ENCODE peak calls at places on chromosomes 4 and X, in five cellular contexts. G is HCT116, O is K562, K is GM12878, M is HepG2. A is an unnamed sample.

GRCh38 chr4:11596989-11597388 is 168.3 kb upstream of the HS3ST1 start:
- DNase-seq in G (no peak), M (no peak), K (no peak), O (no peak), A (no peak)

GRCh38 chr4:95045429-95045828 is 287.7 kb downstream of the BMPR1B start:
- DNase-seq in M (no peak), G (no peak), O (no peak), K (no peak), A (no peak)

GRCh38 chrX:52217494-52218160 is 32.9 kb downstream of the MAGED4 start:
- DNase-seq in M (peak; percentile 2), K (no peak), G (no peak), O (no peak), A (no peak)

GRCh38 chr4:6885953-6886557 is 23.6 kb upstream of the TBC1D14 start:
- DNase-seq in M (no peak), O (no peak), K (peak; percentile 34), G (no peak), A (no peak)

GRCh38 chrX:71989768-71990167 is 79.1 kb downstream of the NHSL2 start:
- DNase-seq in O (no peak), M (no peak), K (no peak), G (no peak), A (no peak)

GRCh38 chr4:177448850-177449249 is 6.6 kb upstream of the AGA start:
- DNase-seq in K (no peak), G (no peak), O (no peak), M (no peak), A (no peak)

GRCh38 chrX:150879855-150880807 is 18.3 kb downstream of the CD99L2 start:
- DNase-seq in M (no peak), O (no peak), G (no peak), K (peak; percentile 53), A (no peak)

GRCh38 chr4:43525646-43526045 is 633.1 kb downstream of the GRXCR1 start:
- DNase-seq in M (no peak), G (no peak), O (no peak), K (no peak), A (no peak)

GRCh38 chrX:55488559-55489314 is 911 bp downstream of the USP51 start:
- DNase-seq in K (peak; percentile 8), M (no peak), G (no peak), O (peak; percentile 72), A (peak; percentile 83)

GRCh38 chr4:123397276-123398150 is 918 bp downstream of the SPRY1 start:
- DNase-seq in G (peak; percentile 47), K (no peak), O (no peak), M (peak; percentile 75), A (peak; percentile 65)

GRCh38 chrX:75596178-75596577 is 73.3 kb upstream of the ZDHHC15 start:
- DNase-seq in G (no peak), O (no peak), M (no peak), K (no peak), A (no peak)

GRCh38 chr4:85825937-85826678 is 351.2 kb downstream of the ARHGAP24 start:
- DNase-seq in O (no peak), M (peak; percentile 35), K (no peak), G (no peak), A (peak; percentile 8)

GRCh38 chr4:153950100-153950979 is 161.5 kb upstream of the SFRP2 start:
- DNase-seq in G (no peak), O (no peak), K (no peak), M (peak; percentile 21), A (no peak)

GRCh38 chr4:22170353-22170752 is 221.8 kb upstream of the KCNIP4 start:
- DNase-seq in M (no peak), K (no peak), G (no peak), O (no peak), A (no peak)

GRCh38 chrX:125744914-125745313 is 421.2 kb downstream of the DCAF12L2 start:
- DNase-seq in K (no peak), G (no peak), M (no peak), O (no peak), A (no peak)

DNA sequence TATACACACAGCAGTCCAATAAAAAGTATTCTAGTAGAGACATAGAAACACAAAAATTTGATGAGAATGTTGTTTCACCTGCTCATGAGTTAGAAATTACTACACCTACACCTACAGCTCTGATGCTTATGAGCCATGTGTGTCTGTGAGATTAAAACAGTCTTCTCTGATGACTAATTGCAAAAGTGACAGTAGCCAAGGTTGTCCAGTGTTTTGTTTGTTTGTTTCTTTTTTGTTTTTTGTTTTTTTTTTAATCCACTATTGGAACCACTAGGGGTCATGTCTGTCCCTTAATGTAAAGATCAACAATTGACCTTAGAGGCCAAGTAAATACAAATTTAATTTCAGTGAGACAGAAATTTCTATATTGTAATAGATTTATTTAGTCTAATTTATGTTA is 423.1 kb downstream of the TEX13C start:
- DNase-seq in G (no peak), K (no peak), O (no peak), M (no peak), A (no peak)
- TF ChIP-seq ZBTB33 in G (no peak), K (no peak), O (no peak), M (no peak), A (no peak)

GRCh38 chr4:184473265-184473514 is 1.2 kb downstream of the IRF2 start:
- DNase-seq in M (no peak), G (no peak), O (no peak), K (no peak), A (no peak)
- H3K27ac ChIP-seq in M (peak overlapping the region; percentile 92), G (peak overlapping the region; percentile 75), O (peak overlapping the region; percentile 93), K (peak overlapping the region; percentile 92), A (peak overlapping the region; percentile 87)

DNA sequence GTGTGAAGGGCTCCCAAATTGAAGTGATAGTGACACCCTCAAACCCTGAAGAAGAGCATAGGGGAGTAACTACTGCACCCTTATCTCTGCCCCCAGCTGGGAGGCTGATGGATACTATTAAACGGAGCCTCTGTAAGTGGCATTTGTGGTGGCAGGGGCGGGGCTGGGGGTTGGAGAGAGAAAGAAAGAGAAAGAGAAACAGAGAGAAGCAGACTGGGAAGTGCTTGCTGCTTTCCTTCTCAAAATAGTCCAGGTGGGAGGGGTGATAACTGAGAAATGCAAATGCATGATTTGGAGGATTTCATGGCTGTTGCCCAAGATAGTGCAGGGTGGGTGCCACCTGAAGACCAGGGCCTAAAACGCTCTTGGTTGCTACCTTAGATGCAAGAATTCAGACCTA is 253.5 kb upstream of the GATB start:
- DNase-seq in O (no peak), G (no peak), K (peak; percentile 55), M (no peak), A (no peak)
- TF ChIP-seq ZBTB33 in O (no peak), G (no peak), K (no peak), M (no peak), A (no peak)

GRCh38 chr4:138650917-138651564 is 364.5 kb upstream of the NOCT start:
- DNase-seq in O (no peak), M (no peak), K (no peak), G (no peak), A (no peak)
- H3K27ac ChIP-seq in O (no peak overlapping the region), M (no peak overlapping the region), K (no peak overlapping the region), G (no peak overlapping the region), A (no peak overlapping the region)

GRCh38 chr4:139933541-139933940 is 220.4 kb downstream of the MAML3 start:
- DNase-seq in M (peak; percentile 54), O (no peak), G (no peak), K (no peak), A (no peak)

GRCh38 chr4:139934786-139935330 is 219.1 kb downstream of the MAML3 start:
- DNase-seq in G (no peak), M (no peak), O (no peak), K (no peak), A (peak; percentile 42)

GRCh38 chr4:139934336-139934735 is 219.6 kb downstream of the MAML3 start:
- DNase-seq in K (no peak), G (no peak), M (no peak), O (no peak), A (peak; percentile 68)

GRCh38 chr4:139938414-139938813 is 215.6 kb downstream of the MAML3 start:
- DNase-seq in O (no peak), K (no peak), G (no peak), M (no peak), A (no peak)

DNA sequence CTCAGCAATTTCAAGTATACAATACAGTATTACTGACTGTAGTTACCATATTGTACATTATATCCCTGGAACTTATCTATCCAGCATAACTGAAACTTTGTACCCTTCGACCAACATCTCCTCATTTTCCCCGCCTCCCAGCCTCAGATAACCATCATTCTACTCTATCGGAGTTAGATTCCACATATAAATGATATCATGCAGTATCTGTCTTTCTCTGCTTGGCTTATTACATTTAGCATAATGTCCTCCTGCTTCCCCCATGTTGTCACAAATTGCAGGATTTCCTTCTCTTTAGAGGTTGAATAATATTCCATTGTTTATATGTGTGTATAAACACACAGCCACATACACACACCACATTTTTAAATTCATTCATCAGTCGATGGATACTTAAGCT is 218.1 kb downstream of the MAML3 start:
- DNase-seq in K (no peak), M (no peak), G (no peak), O (no peak), A (no peak)
- TF ChIP-seq ZBTB33 in K (no peak), M (no peak), G (no peak), O (no peak), A (no peak)

GRCh38 chrX:130714135-130714534 is 188.9 kb downstream of the ENOX2 start:
- DNase-seq in M (peak; percentile 59), O (no peak), K (no peak), G (no peak), A (no peak)
- H3K27ac ChIP-seq in M (peak overlapping the region; percentile 60), O (no peak overlapping the region), K (no peak overlapping the region), G (no peak overlapping the region), A (no peak overlapping the region)

A was measured in SK-N-SH.